ENCODE peak calls at places on chromosomes 6 and 20, in seven cellular contexts. R is stimulated activated CD8-positive, alpha-beta memory T cell treated with anti-CD3 and anti-CD28 coated beads, Interleukin-2, amount 100 ng/mL, for 1 hour; E is activated B cell treated with CpG ODN at 0.5 μM for 24 hours; B is ovary; N is Jurkat, Clone E6-1; H is iPS DF 6.9; G is CD4-positive, CD25-positive, alpha-beta regulatory T cell. W is an unnamed sample.

GRCh38 chr20:25223179-25223661 is 24.7 kb upstream of the PYGB start:
- DNase-seq in R (no peak), E (no peak), B (no peak), N (no peak), H (no peak), G (peak; percentile 17), W (no peak)

GRCh38 chr6:84618046-84618752 is 146.2 kb downstream of the TBX18 start:
- DNase-seq in R (no peak), E (no peak), B (no peak), N (no peak), H (no peak), G (no peak), W (no peak)

GRCh38 chr6:99333068-99333467 is 16.4 kb downstream of the FAXC start:
- DNase-seq in R (no peak), E (no peak), B (no peak), N (no peak), H (no peak), G (no peak), W (no peak)

GRCh38 chr6:127690092-127690491 is 113.1 kb downstream of the C6orf58 start:
- DNase-seq in R (no peak), E (no peak), B (no peak), N (no peak), H (no peak), G (no peak), W (no peak)

GRCh38 chr6:52389264-52389625 is 27.3 kb downstream of the PAQR8 start:
- DNase-seq in R (no peak), E (no peak), B (no peak), N (no peak), H (no peak), G (no peak), W (no peak)

GRCh38 chr6:27836080-27836782 is 76.0 kb downstream of the OR2B2 start:
- DNase-seq in R (no peak), E (no peak), B (no peak), N (no peak), H (no peak), G (no peak), W (no peak)

GRCh38 chr6:101413773-101414172 is 20.3 kb downstream of the GRIK2 start:
- DNase-seq in R (no peak), E (no peak), B (no peak), N (no peak), H (no peak), G (no peak), W (no peak)

GRCh38 chr6:13615802-13616140 is 636 bp downstream of the NOL7 start:
- DNase-seq in R (no peak), E (peak; percentile 31), B (peak; percentile 61), N (no peak), H (no peak), G (peak; percentile 38), W (no peak)

GRCh38 chr6:13431861-13432465 is 55.4 kb downstream of the GFOD1 start:
- DNase-seq in R (no peak), E (no peak), B (no peak), N (peak; percentile 48), H (no peak), G (peak; percentile 25), W (no peak)

GRCh38 chr20:59575653-59576052 is 28.7 kb upstream of the PHACTR3 start:
- DNase-seq in R (no peak), E (no peak), B (no peak), N (no peak), H (no peak), G (no peak), W (no peak)

GRCh38 chr6:10411131-10411914 is 3.6 kb downstream of the TFAP2A start:
- DNase-seq in R (no peak), E (no peak), B (no peak), N (no peak), H (no peak), G (no peak), W (no peak)

GRCh38 chr6:112415366-112415765 is 68.2 kb downstream of the RFPL4B start:
- DNase-seq in R (no peak), E (no peak), B (no peak), N (no peak), H (no peak), G (no peak), W (no peak)

GRCh38 chr6:13848553-13849150 is 34.3 kb upstream of the MCUR1 start:
- DNase-seq in R (no peak), E (no peak), B (no peak), N (no peak), H (no peak), G (no peak), W (no peak)

GRCh38 chr6:90284236-90284744 is 12.4 kb downstream of the BACH2 start:
- DNase-seq in R (no peak), E (no peak), B (no peak), N (no peak), H (no peak), G (no peak), W (no peak)

GRCh38 chr6:115131709-115132490 is 789.1 kb upstream of the HS3ST5 start:
- DNase-seq in R (no peak), E (no peak), B (no peak), N (no peak), H (no peak), G (no peak), W (no peak)

GRCh38 chr6:84967389-84967788 is 203.0 kb upstream of the TBX18 start:
- DNase-seq in R (no peak), E (no peak), B (no peak), N (peak; percentile 38), H (peak; percentile 64), G (no peak), W (no peak)

GRCh38 chr6:22557007-22557406 is 12.4 kb upstream of the HDGFL1 start:
- DNase-seq in R (no peak), E (no peak), B (no peak), N (no peak), H (no peak), G (no peak), W (no peak)

GRCh38 chr6:105091140-105091829 is 88.5 kb downstream of the POPDC3 start:
- DNase-seq in R (no peak), E (no peak), B (no peak), N (no peak), H (no peak), G (no peak), W (no peak)

GRCh38 chr20:48012401-48012974 is 227.2 kb upstream of the SULF2 start:
- DNase-seq in R (no peak), E (no peak), B (no peak), N (no peak), H (no peak), G (no peak), W (no peak)

GRCh38 chr6:71473908-71474307 is 185.3 kb downstream of the OGFRL1 start:
- DNase-seq in R (no peak), E (no peak), B (no peak), N (no peak), H (no peak), G (no peak), W (no peak)

GRCh38 chr20:25048519-25048952 is 9.4 kb downstream of the ACSS1 start:
- DNase-seq in R (no peak), E (no peak), B (peak; percentile 16), N (no peak), H (no peak), G (no peak), W (no peak)

GRCh38 chr6:118685823-118686449 is 34.5 kb upstream of the CEP85L start:
- DNase-seq in R (no peak), E (no peak), B (no peak), N (no peak), H (no peak), G (no peak), W (no peak)

GRCh38 chr6:142647436-142648389 is 297.3 kb downstream of the HIVEP2 start:
- DNase-seq in R (no peak), E (no peak), B (no peak), N (no peak), H (no peak), G (no peak), W (no peak)

GRCh38 chr20:36336838-36337478 is 30.8 kb downstream of the DLGAP4 start:
- DNase-seq in R (no peak), E (no peak), B (no peak), N (no peak), H (no peak), G (no peak), W (no peak)

GRCh38 chr6:151306269-151306783 is 66.6 kb downstream of the AKAP12 start:
- DNase-seq in R (no peak), E (no peak), B (no peak), N (no peak), H (no peak), G (no peak), W (no peak)

GRCh38 chr20:22385602-22386299 is 198.6 kb downstream of the FOXA2 start:
- DNase-seq in R (no peak), E (no peak), B (no peak), N (no peak), H (no peak), G (no peak), W (no peak)

GRCh38 chr6:35449287-35449881 is 2.8 kb upstream of the FANCE start:
- DNase-seq in R (no peak), E (peak; percentile 30), B (no peak), N (peak; percentile 64), H (no peak), G (peak; percentile 76), W (peak; percentile 15)

GRCh38 chr6:89122625-89123024 is 4.8 kb upstream of the SRSF12 start:
- DNase-seq in R (no peak), E (no peak), B (no peak), N (peak; percentile 25), H (no peak), G (peak; percentile 34), W (no peak)

GRCh38 chr6:107101661-107102413 is 13.5 kb downstream of the BEND3 start:
- DNase-seq in R (no peak), E (no peak), B (no peak), N (no peak), H (no peak), G (no peak), W (peak; percentile 81)

GRCh38 chr20:63272105-63273078 is at the start of gene ARFGAP1:
- DNase-seq in R (peak; percentile 74), E (peak; percentile 94), B (peak; percentile 92), N (peak; percentile 71), H (peak; percentile 70), G (peak; percentile 91), W (peak; percentile 21)

GRCh38 chr6:96509281-96509680 is 12.3 kb upstream of the UFL1 start:
- DNase-seq in R (no peak), E (no peak), B (no peak), N (no peak), H (no peak), G (no peak), W (no peak)

GRCh38 chr6:46098678-46099077 is 31.1 kb upstream of the ENPP4 start:
- DNase-seq in R (no peak), E (no peak), B (no peak), N (no peak), H (no peak), G (no peak), W (no peak)

GRCh38 chr6:163773646-163774045 is 359.1 kb downstream of the QKI start:
- DNase-seq in R (no peak), E (no peak), B (no peak), N (no peak), H (no peak), G (no peak), W (no peak)

GRCh38 chr6:113076116-113076515 is 729.0 kb downstream of the RFPL4B start:
- DNase-seq in R (no peak), E (no peak), B (no peak), N (no peak), H (no peak), G (no peak), W (no peak)

GRCh38 chr20:48783533-48784272 is 44.1 kb downstream of the PREX1 start:
- DNase-seq in R (no peak), E (no peak), B (no peak), N (no peak), H (no peak), G (no peak), W (no peak)

GRCh38 chr6:127118505-127119360 is at the start of gene RSPO3:
- DNase-seq in R (no peak), E (no peak), B (peak; percentile 15), N (no peak), H (no peak), G (peak; percentile 12), W (no peak)